ENCODE peak calls at places on chromosomes 3 and 15, in four cellular contexts. I is left cardiac atrium, U is cardiac fibroblast, G is pons. P is an unnamed sample.

GRCh38 chr3:61979645-61980430 is 393.5 kb downstream of the FEZF2 start:
- DNase-seq in I (no peak), U (peak; percentile 41), G (no peak), P (no peak)

GRCh38 chr15:39602143-39602542 is 21.3 kb downstream of the THBS1 start:
- DNase-seq in I (no peak), U (no peak), G (no peak), P (no peak)

GRCh38 chr3:105844713-105845112 is 24.1 kb downstream of the CBLB start:
- DNase-seq in I (no peak), U (peak; percentile 33), G (no peak), P (no peak)

GRCh38 chr3:64399205-64399800 is 174.0 kb upstream of the PRICKLE2 start:
- DNase-seq in I (peak; percentile 22), U (peak; percentile 80), G (peak; percentile 69), P (no peak)

GRCh38 chr15:64279131-64279530 is 76.8 kb downstream of the CSNK1G1 start:
- DNase-seq in I (no peak), U (no peak), G (no peak), P (no peak)

GRCh38 chr15:93031103-93031464 is 57.9 kb downstream of the RGMA start:
- DNase-seq in I (no peak), U (no peak), G (no peak), P (no peak)

GRCh38 chr3:108184824-108185223 is 37.4 kb downstream of the IFT57 start:
- DNase-seq in I (no peak), U (no peak), G (no peak), P (no peak)

GRCh38 chr15:32909431-32909830 is 191.6 kb downstream of the GREM1 start:
- DNase-seq in I (no peak), U (peak; percentile 32), G (no peak), P (no peak)

GRCh38 chr3:161523916-161524315 is 27.3 kb downstream of the OTOL1 start:
- DNase-seq in I (no peak), U (no peak), G (no peak), P (no peak)

GRCh38 chr3:142509079-142509478 is 61.2 kb upstream of the XRN1 start:
- DNase-seq in I (no peak), U (no peak), G (no peak), P (no peak)

GRCh38 chr3:172577962-172578560 is 54.8 kb upstream of the TNFSF10 start:
- DNase-seq in I (no peak), U (no peak), G (no peak), P (no peak)

GRCh38 chr3:140910860-140911259 is 30.8 kb upstream of the SLC25A36 start:
- DNase-seq in I (no peak), U (peak; percentile 18), G (peak; percentile 58), P (no peak)

GRCh38 chr3:14216257-14217048 is 37.8 kb downstream of the LSM3 start:
- DNase-seq in I (peak; percentile 53), U (peak; percentile 26), G (peak; percentile 88), P (no peak)

GRCh38 chr15:90617668-90618097 is 88.0 kb downstream of the CRTC3 start:
- DNase-seq in I (no peak), U (no peak), G (peak; percentile 72), P (no peak)

GRCh38 chr15:85423256-85423655 is 42.9 kb downstream of the AKAP13 start:
- DNase-seq in I (no peak), U (no peak), G (no peak), P (no peak)

GRCh38 chr15:92603278-92603677 is 52.3 kb downstream of the FAM174B start:
- DNase-seq in I (no peak), U (no peak), G (no peak), P (no peak)

GRCh38 chr3:47874438-47874837 is 71.5 kb downstream of the DHX30 start:
- DNase-seq in I (no peak), U (no peak), G (no peak), P (no peak)

GRCh38 chr15:52183562-52184173 is 7.5 kb downstream of the GNB5 start:
- DNase-seq in I (no peak), U (peak; percentile 54), G (no peak), P (no peak)

GRCh38 chr15:62782100-62782791 is 260.3 kb upstream of the TPM1 start:
- DNase-seq in I (peak; percentile 86), U (peak; percentile 98), G (peak; percentile 91), P (peak; percentile 80)

GRCh38 chr15:59438891-59439290 is 905 bp downstream of the FAM81A start:
- DNase-seq in I (no peak), U (no peak), G (no peak), P (no peak)

GRCh38 chr3:127670229-127670559 is 2.6 kb upstream of the ABTB1 start:
- DNase-seq in I (no peak), U (no peak), G (no peak), P (peak; percentile 37)

GRCh38 chr3:10299175-10299574 is 6.4 kb upstream of the GHRL start:
- DNase-seq in I (no peak), U (peak; percentile 41), G (no peak), P (no peak)

GRCh38 chr15:66840615-66841014 is 138.6 kb downstream of the SMAD6 start:
- DNase-seq in I (no peak), U (no peak), G (no peak), P (no peak)

GRCh38 chr15:40282870-40283614 is at the start of gene ANKRD63:
- DNase-seq in I (no peak), U (no peak), G (no peak), P (no peak)

GRCh38 chr3:81728766-81729544 is 32.5 kb downstream of the GBE1 start:
- DNase-seq in I (no peak), U (peak; percentile 61), G (no peak), P (no peak)

GRCh38 chr3:183991403-183991802 is 26.3 kb downstream of the ABCC5 start:
- DNase-seq in I (no peak), U (no peak), G (no peak), P (no peak)

GRCh38 chr3:148106062-148106461 is 591.6 kb upstream of the AGTR1 start:
- DNase-seq in I (no peak), U (no peak), G (no peak), P (no peak)

GRCh38 chr3:184570501-184570900 is 8.9 kb downstream of the EPHB3 start:
- DNase-seq in I (no peak), U (no peak), G (no peak), P (no peak)

GRCh38 chr3:177800565-177800964 is 603.3 kb upstream of the TBL1XR1 start:
- DNase-seq in I (no peak), U (no peak), G (no peak), P (no peak)

GRCh38 chr3:12990781-12991480 is 82.3 kb downstream of the IQSEC1 start:
- DNase-seq in I (no peak), U (peak; percentile 40), G (no peak), P (no peak)

GRCh38 chr3:141305436-141305835 is 62.9 kb upstream of the ZBTB38 start:
- DNase-seq in I (no peak), U (peak; percentile 85), G (peak; percentile 49), P (no peak)

P was measured in right lobe of liver.